ENCODE peak calls at places on chromosomes 6 and 20, in nine cellular contexts. U is SK-N-MC, Q is breast epithelium, T is sigmoid colon, E is spleen, Y is HL-60, G is GM23338, K is prostate gland, L is stomach. B is an unnamed sample.

GRCh38 chr20:43262341-43262740 is 72.6 kb upstream of the PTPRT start:
- DNase-seq in U (no peak), Q (no peak), T (no peak), E (no peak), Y (no peak), G (no peak), K (no peak), L (no peak), B (no peak)

GRCh38 chr6:100175814-100176275 is 181.8 kb upstream of the MCHR2 start:
- DNase-seq in U (no peak), Q (no peak), T (no peak), E (no peak), Y (no peak), G (no peak), K (no peak), L (no peak), B (no peak)

GRCh38 chr6:44057238-44057930 is 69.9 kb downstream of the MRPL14 start:
- DNase-seq in U (no peak), Q (no peak), T (no peak), E (no peak), Y (no peak), G (no peak), K (no peak), L (no peak), B (no peak)

GRCh38 chr6:4320860-4321259 is 185.5 kb upstream of the ECI2 start:
- DNase-seq in U (no peak), Q (no peak), T (no peak), E (no peak), Y (no peak), G (no peak), K (peak), L (no peak), B (no peak)

GRCh38 chr6:125001684-125002083 is 39.4 kb downstream of the RNF217 start:
- DNase-seq in U (no peak), Q (no peak), T (no peak), E (no peak), Y (no peak), G (no peak), K (no peak), L (no peak), B (no peak)

GRCh38 chr6:7590918-7591302 is 912 bp downstream of the SNRNP48 start:
- DNase-seq in U (no peak), Q (no peak), T (no peak), E (no peak), Y (no peak), G (peak), K (no peak), L (no peak), B (no peak)

GRCh38 chr20:53003420-53003819 is 31.3 kb downstream of the TSHZ2 start:
- DNase-seq in U (no peak), Q (no peak), T (no peak), E (no peak), Y (no peak), G (no peak), K (no peak), L (no peak), B (no peak)

GRCh38 chr6:5950448-5950847 is 56.3 kb downstream of the NRN1 start:
- DNase-seq in U (no peak), Q (no peak), T (no peak), E (no peak), Y (no peak), G (peak), K (no peak), L (no peak), B (no peak)

GRCh38 chr20:1870792-1871550 is 24.2 kb upstream of the SIRPA start:
- DNase-seq in U (no peak), Q (no peak), T (no peak), E (no peak), Y (peak), G (no peak), K (no peak), L (no peak), B (no peak)

GRCh38 chr6:107718341-107718740 is 105.8 kb downstream of the SCML4 start:
- DNase-seq in U (no peak), Q (no peak), T (no peak), E (no peak), Y (no peak), G (no peak), K (no peak), L (no peak), B (no peak)

DNA sequence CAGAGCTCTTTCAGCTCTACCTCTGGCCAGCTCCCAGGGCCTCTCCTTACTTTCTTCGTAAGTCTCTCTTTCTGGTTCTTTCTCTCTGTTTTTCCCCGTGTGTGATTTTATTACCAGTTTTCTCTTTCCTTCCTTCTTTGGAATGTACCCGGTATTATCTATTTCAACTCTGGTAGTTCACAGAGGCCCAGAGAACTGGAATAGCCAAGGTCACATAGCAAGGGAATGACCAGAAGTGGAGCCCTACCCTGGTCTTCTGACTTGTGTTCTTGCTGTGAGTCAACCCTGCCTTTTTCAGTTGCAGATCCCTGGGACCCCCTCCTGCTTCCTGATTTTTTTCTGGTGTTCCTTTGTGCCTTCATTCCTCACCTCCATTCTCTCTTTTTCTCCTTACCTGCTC is 764 bp upstream of the RNF39 start:
- DNase-seq in U (no peak), Q (no peak), T (no peak), E (no peak), Y (no peak), G (no peak), K (no peak), L (no peak), B (no peak)
- H3K4me3 ChIP-seq in U (no peak), Q (peak), T (no peak), E (no peak), Y (no peak), G (peak), K (no peak), L (no peak), B (peak)

DNA sequence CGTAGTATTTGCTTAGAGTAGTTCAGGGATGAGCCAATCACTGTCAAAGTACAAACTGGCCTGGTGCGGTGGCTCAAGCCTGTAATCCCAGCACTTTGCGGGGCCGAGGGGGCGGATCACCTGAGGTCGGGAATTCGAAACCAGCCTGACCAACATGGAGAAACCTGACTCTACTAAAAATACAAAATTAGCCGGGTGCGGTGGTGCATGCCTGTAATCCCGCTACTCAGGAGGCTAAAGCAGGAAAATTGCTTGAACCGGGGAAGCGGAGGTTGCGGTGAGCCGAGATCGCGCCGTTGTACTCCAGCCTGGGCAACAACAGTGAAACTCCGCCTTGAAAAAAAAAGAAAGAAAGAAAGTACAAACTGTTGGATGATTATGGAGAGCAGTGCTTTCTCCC is 27.5 kb upstream of the JARID2 start:
- DNase-seq in U (no peak), Q (no peak), T (no peak), E (no peak), Y (no peak), G (peak), K (no peak), L (no peak), B (no peak)
- H3K27ac ChIP-seq in U (no peak), Q (no peak), T (no peak), E (no peak), Y (no peak), G (peak), K (no peak), L (no peak), B (no peak)

DNA sequence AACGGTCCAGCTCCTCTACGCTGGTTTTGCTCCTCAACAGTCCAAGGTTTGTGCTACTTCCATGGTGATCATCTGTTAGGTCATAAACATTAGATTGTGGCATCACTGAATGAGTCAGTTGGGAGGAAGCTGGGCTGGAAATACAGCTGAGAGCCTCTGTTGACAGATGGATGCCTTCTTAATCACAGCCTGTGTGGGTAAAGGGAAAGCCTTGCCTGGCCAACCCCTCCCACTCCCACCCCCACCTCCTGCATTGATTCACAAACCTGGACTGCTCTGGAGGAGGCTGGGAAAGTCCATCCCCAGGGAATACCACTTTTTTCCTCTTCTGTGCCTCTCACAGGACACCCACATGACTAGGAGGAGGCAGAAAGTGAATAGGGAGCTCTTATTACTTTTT is 180.6 kb upstream of the CCN2 start:
- DNase-seq in U (no peak), Q (no peak), T (no peak), E (no peak), Y (no peak), G (peak), K (no peak), L (no peak), B (no peak)
- TF ChIP-seq POLR2AphosphoS5 in U (no peak), Q (no peak), T (no peak), E (no peak), Y (no peak), G (no peak), K (no peak), L (peak), B (no peak)

GRCh38 chr20:59992531-59992930 is 34.3 kb downstream of the CDH26 start:
- DNase-seq in U (no peak), Q (no peak), T (no peak), E (no peak), Y (peak), G (no peak), K (no peak), L (no peak), B (no peak)

GRCh38 chr20:59997886-59998285 is 39.7 kb downstream of the CDH26 start:
- DNase-seq in U (no peak), Q (no peak), T (no peak), E (no peak), Y (no peak), G (no peak), K (no peak), L (no peak), B (no peak)

GRCh38 chr20:59996112-59996511 is 37.9 kb downstream of the CDH26 start:
- DNase-seq in U (no peak), Q (no peak), T (no peak), E (no peak), Y (no peak), G (no peak), K (peak), L (no peak), B (no peak)

GRCh38 chr20:59994697-59995122 is 36.5 kb downstream of the CDH26 start:
- DNase-seq in U (no peak), Q (no peak), T (no peak), E (no peak), Y (no peak), G (peak), K (peak), L (peak), B (no peak)

GRCh38 chr20:59993736-59994484 is 35.7 kb downstream of the CDH26 start:
- DNase-seq in U (no peak), Q (no peak), T (no peak), E (no peak), Y (no peak), G (peak), K (no peak), L (no peak), B (no peak)
- H3K4me3 ChIP-seq in U (no peak), Q (peak), T (no peak), E (peak), Y (no peak), G (peak), K (peak), L (no peak), B (no peak)

GRCh38 chr6:12028194-12028593 is 16.1 kb downstream of the HIVEP1 start:
- DNase-seq in U (no peak), Q (no peak), T (no peak), E (no peak), Y (no peak), G (no peak), K (no peak), L (no peak), B (no peak)

GRCh38 chr6:12026120-12026519 is 14.0 kb downstream of the HIVEP1 start:
- DNase-seq in U (no peak), Q (no peak), T (no peak), E (no peak), Y (no peak), G (no peak), K (no peak), L (no peak), B (no peak)

GRCh38 chr6:12026833-12027232 is 14.7 kb downstream of the HIVEP1 start:
- DNase-seq in U (no peak), Q (no peak), T (no peak), E (no peak), Y (no peak), G (no peak), K (no peak), L (no peak), B (no peak)

GRCh38 chr6:12022903-12023522 is 10.9 kb downstream of the HIVEP1 start:
- DNase-seq in U (no peak), Q (no peak), T (no peak), E (no peak), Y (no peak), G (no peak), K (no peak), L (no peak), B (no peak)

DNA sequence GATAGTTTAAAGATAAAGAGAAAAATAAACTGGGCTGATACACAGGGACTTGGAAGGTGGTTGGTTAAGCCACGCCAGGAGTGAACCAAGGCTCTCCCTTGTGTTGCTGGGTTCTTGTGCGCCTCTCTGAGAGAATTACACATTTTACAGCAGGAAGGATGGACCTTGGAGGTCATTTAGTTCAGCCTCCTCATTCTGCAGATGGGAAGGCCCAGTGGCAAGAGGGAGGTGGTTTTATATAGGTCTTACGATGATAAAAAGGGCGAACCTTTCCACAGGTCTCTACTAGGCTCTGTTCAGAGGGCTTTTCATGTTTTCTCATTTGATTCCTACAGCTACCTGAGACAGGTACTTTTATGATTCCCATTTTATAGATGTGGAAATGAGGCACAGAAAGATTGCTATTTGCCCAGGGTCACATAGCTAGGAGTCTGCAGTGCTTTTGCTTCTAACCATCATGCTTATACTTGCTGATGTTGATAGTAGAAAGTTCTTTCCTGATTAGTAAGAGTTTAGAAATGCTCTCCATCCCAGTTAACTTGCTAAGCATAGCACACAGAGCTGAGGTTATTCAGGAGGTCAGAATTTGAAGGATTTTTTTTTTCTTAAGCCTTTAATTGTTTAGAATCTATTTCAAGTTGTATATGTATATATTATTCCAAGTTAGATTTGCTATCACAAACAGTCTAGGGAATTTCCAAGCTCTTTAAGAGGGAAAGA is 12.8 kb downstream of the HIVEP1 start:
- DNase-seq in U (no peak), Q (no peak), T (no peak), E (no peak), Y (no peak), G (no peak), K (no peak), L (no peak), B (no peak)
- H3K27ac ChIP-seq in U (no peak), Q (no peak), T (peak), E (no peak), Y (no peak), G (no peak), K (no peak), L (peak), B (no peak)

B was measured in vagina.